ENCODE peak calls at places on chromosomes 12 and 14, in eight cellular contexts. One of them, this sample, is unnamed.

GRCh38 chr12:132955094-132955932 is 793 bp downstream of the ZNF605 start:
- DNase-seq in GM12878: no peak
- DNase-seq in HCT116: no peak
- DNase-seq in endothelial cell of umbilical vein: peak
- DNase-seq in K562: no peak
- DNase-seq in H1: no peak
- DNase-seq in HepG2: peak
- DNase-seq in GM23338: peak
- DNase-seq in this sample: no peak

GRCh38 chr12:131818821-131819585 is 9.2 kb upstream of the MMP17 start:
- DNase-seq in GM12878: no peak
- DNase-seq in HCT116: no peak
- DNase-seq in endothelial cell of umbilical vein: no peak
- DNase-seq in K562: no peak
- DNase-seq in H1: no peak
- DNase-seq in HepG2: peak
- DNase-seq in GM23338: no peak
- DNase-seq in this sample: no peak

GRCh38 chr14:85528080-85528881 is 1.7 kb upstream of the FLRT2 start:
- DNase-seq in GM12878: no peak
- DNase-seq in HCT116: no peak
- DNase-seq in endothelial cell of umbilical vein: peak
- DNase-seq in K562: no peak
- DNase-seq in H1: no peak
- DNase-seq in HepG2: peak
- DNase-seq in GM23338: peak
- DNase-seq in this sample: no peak

GRCh38 chr12:1913377-1914115 is 4.9 kb downstream of the CACNA2D4 start:
- DNase-seq in GM12878: no peak
- DNase-seq in HCT116: no peak
- DNase-seq in endothelial cell of umbilical vein: no peak
- DNase-seq in K562: no peak
- DNase-seq in H1: no peak
- DNase-seq in HepG2: no peak
- DNase-seq in GM23338: no peak
- DNase-seq in this sample: no peak

GRCh38 chr12:120742207-120742536 is 16.5 kb downstream of the ACADS start:
- DNase-seq in GM12878: no peak
- DNase-seq in HCT116: no peak
- DNase-seq in endothelial cell of umbilical vein: no peak
- DNase-seq in K562: no peak
- DNase-seq in H1: no peak
- DNase-seq in HepG2: no peak
- DNase-seq in GM23338: no peak
- DNase-seq in this sample: no peak

GRCh38 chr12:44874981-44875416 is 1.1 kb downstream of the NELL2 start:
- DNase-seq in GM12878: no peak
- DNase-seq in HCT116: no peak
- DNase-seq in endothelial cell of umbilical vein: peak
- DNase-seq in K562: no peak
- DNase-seq in H1: no peak
- DNase-seq in HepG2: no peak
- DNase-seq in GM23338: peak
- DNase-seq in this sample: no peak

GRCh38 chr12:47080725-47081502 is 1.2 kb upstream of the AMIGO2 start:
- DNase-seq in GM12878: no peak
- DNase-seq in HCT116: no peak
- DNase-seq in endothelial cell of umbilical vein: peak
- DNase-seq in K562: peak
- DNase-seq in H1: no peak
- DNase-seq in HepG2: no peak
- DNase-seq in GM23338: peak
- DNase-seq in this sample: no peak

GRCh38 chr14:50233335-50234250 is 2.2 kb upstream of the SOS2 start:
- DNase-seq in GM12878: no peak
- DNase-seq in HCT116: no peak
- DNase-seq in endothelial cell of umbilical vein: no peak
- DNase-seq in K562: no peak
- DNase-seq in H1: no peak
- DNase-seq in HepG2: peak
- DNase-seq in GM23338: no peak
- DNase-seq in this sample: no peak

GRCh38 chr12:45299132-45299692 is 83.3 kb downstream of the ANO6 start:
- DNase-seq in GM12878: no peak
- DNase-seq in HCT116: peak
- DNase-seq in endothelial cell of umbilical vein: peak
- DNase-seq in K562: no peak
- DNase-seq in H1: no peak
- DNase-seq in HepG2: no peak
- DNase-seq in GM23338: no peak
- DNase-seq in this sample: no peak

GRCh38 chr12:106446429-106447092 is 89.0 kb downstream of the POLR3B start:
- DNase-seq in GM12878: no peak
- DNase-seq in HCT116: no peak
- DNase-seq in endothelial cell of umbilical vein: peak
- DNase-seq in K562: no peak
- DNase-seq in H1: no peak
- DNase-seq in HepG2: no peak
- DNase-seq in GM23338: no peak
- DNase-seq in this sample: no peak

GRCh38 chr14:74618078-74618952 is 6.3 kb upstream of the LTBP2 start:
- DNase-seq in GM12878: no peak
- DNase-seq in HCT116: peak
- DNase-seq in endothelial cell of umbilical vein: peak
- DNase-seq in K562: no peak
- DNase-seq in H1: no peak
- DNase-seq in HepG2: peak
- DNase-seq in GM23338: no peak
- DNase-seq in this sample: no peak

GRCh38 chr14:59267046-59267445 is 78.6 kb downstream of the DAAM1 start:
- DNase-seq in GM12878: no peak
- DNase-seq in HCT116: no peak
- DNase-seq in endothelial cell of umbilical vein: no peak
- DNase-seq in K562: no peak
- DNase-seq in H1: no peak
- DNase-seq in HepG2: no peak
- DNase-seq in GM23338: no peak
- DNase-seq in this sample: no peak

GRCh38 chr14:23442721-23443356 is 7.4 kb upstream of the MYH7 start:
- DNase-seq in GM12878: no peak
- DNase-seq in HCT116: no peak
- DNase-seq in endothelial cell of umbilical vein: no peak
- DNase-seq in K562: no peak
- DNase-seq in H1: no peak
- DNase-seq in HepG2: no peak
- DNase-seq in GM23338: peak
- DNase-seq in this sample: no peak

GRCh38 chr12:54988402-54989054 is 4.0 kb upstream of the TESPA1 start:
- DNase-seq in GM12878: no peak
- DNase-seq in HCT116: no peak
- DNase-seq in endothelial cell of umbilical vein: peak
- DNase-seq in K562: peak
- DNase-seq in H1: no peak
- DNase-seq in HepG2: no peak
- DNase-seq in GM23338: no peak
- DNase-seq in this sample: no peak

GRCh38 chr14:28101992-28102391 is 664.6 kb upstream of the FOXG1 start:
- DNase-seq in GM12878: no peak
- DNase-seq in HCT116: no peak
- DNase-seq in endothelial cell of umbilical vein: no peak
- DNase-seq in K562: no peak
- DNase-seq in H1: no peak
- DNase-seq in HepG2: no peak
- DNase-seq in GM23338: no peak
- DNase-seq in this sample: no peak

GRCh38 chr14:75715926-75716780 is 55.1 kb downstream of the TTLL5 start:
- DNase-seq in GM12878: no peak
- DNase-seq in HCT116: no peak
- DNase-seq in endothelial cell of umbilical vein: no peak
- DNase-seq in K562: no peak
- DNase-seq in H1: no peak
- DNase-seq in HepG2: no peak
- DNase-seq in GM23338: peak
- DNase-seq in this sample: no peak

GRCh38 chr12:88247241-88247643 is 105.1 kb downstream of the TMTC3 start:
- DNase-seq in GM12878: no peak
- DNase-seq in HCT116: peak
- DNase-seq in endothelial cell of umbilical vein: peak
- DNase-seq in K562: no peak
- DNase-seq in H1: no peak
- DNase-seq in HepG2: no peak
- DNase-seq in GM23338: no peak
- DNase-seq in this sample: no peak

DNA sequence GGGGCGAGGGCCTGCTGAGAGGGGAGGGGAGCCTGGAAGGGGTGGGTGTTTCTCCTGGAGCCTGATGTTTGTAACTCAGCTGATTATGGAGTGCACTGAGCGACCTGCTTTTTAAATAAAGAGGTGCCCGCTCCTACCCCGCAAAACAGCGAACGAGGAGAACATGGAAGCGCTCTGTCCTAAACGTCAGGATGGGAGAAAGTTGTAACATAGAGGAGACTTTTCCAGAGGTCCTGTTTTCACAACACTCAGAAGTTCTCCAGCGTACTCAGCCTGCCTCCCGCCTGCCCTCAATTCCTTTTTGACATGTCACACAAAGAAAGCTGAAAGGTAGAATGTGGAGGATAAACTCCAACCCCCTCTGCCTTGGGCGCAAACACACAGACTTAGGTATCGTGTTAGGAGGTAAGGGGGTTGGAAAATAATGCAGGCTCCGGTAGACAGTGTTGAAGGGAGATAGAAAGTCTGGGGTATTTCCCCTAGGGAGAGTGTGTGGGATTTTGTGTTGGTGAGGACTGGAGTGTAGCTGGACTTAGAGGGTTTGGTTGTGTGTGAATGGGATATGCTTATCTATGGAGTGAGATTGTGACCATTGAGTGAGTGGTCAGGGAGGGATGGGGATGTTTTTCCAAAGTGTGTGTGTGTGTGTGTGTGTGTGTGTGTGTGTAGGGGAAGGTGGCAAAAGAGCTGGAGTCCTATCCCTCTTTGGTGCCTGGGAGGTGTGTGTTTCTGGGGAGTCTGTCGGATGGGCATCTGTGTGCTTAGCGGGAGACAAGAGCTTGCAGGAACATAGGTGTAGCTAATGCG is 2.1 kb downstream of the NTF3 start:
- DNase-seq in GM12878: no peak
- DNase-seq in HCT116: no peak
- DNase-seq in endothelial cell of umbilical vein: no peak
- DNase-seq in K562: no peak
- DNase-seq in H1: no peak
- DNase-seq in HepG2: no peak
- DNase-seq in GM23338: no peak
- DNase-seq in this sample: no peak
- TF ChIP-seq EZH2 in GM12878: no peak
- TF ChIP-seq EZH2 in HCT116: no peak
- TF ChIP-seq EZH2 in endothelial cell of umbilical vein: no peak
- TF ChIP-seq EZH2 in K562: no peak
- TF ChIP-seq EZH2 in H1: no peak
- TF ChIP-seq EZH2 in HepG2: no peak
- TF ChIP-seq EZH2 in GM23338: peak
- TF ChIP-seq EZH2 in this sample: no peak

DNA sequence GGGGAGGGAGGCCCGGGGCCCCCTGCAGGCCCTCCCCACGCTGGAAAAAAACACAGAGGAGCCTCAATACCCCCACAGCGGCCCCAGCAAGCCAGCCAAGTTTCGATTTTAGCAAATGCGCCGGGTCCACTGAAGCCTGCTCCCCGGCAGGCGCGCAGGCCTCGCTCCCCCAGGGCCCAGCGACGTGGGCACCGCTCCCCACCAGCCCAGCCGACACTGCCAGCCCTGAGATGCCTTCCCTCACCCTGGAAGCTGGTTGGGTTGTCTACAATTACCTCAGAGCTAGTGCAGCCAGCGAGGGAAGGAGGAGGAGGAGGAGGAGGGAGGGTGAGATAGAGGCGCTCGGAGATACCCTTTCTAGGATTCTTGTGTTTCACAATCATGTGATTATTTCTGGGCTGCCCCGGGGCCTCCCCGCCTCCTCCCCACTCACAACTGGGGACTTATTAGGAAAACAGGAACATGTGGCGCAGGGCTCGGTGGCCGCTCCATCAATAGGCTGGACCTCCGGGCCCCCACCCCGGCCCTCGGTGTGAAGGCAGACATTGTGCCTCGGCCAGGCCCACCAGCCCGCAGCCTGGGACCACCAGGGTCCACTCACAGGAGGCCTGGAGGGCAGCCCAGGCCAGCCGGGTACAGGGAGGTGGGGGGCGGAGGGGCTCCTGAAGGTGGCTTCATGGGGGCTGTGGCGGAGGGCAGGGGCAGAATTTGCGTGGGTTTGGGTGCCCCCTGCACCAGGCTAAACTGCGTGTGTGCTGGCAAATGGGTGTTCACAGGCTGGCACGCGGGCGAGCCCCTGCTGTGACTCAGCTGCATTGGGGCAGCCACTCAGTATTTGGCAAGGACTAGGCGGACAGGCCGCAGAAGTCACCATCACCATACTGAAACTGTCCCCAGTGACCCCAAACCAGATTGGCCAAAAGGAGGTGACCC is 109.9 kb downstream of the NCOR2 start:
- DNase-seq in GM12878: no peak
- DNase-seq in HCT116: no peak
- DNase-seq in endothelial cell of umbilical vein: no peak
- DNase-seq in K562: no peak
- DNase-seq in H1: no peak
- DNase-seq in HepG2: no peak
- DNase-seq in GM23338: no peak
- DNase-seq in this sample: peak
- TF ChIP-seq POLR2AphosphoS5 in GM12878: no peak
- TF ChIP-seq POLR2AphosphoS5 in HCT116: no peak
- TF ChIP-seq POLR2AphosphoS5 in endothelial cell of umbilical vein: no peak
- TF ChIP-seq POLR2AphosphoS5 in K562: no peak
- TF ChIP-seq POLR2AphosphoS5 in H1: no peak
- TF ChIP-seq POLR2AphosphoS5 in HepG2: no peak
- TF ChIP-seq POLR2AphosphoS5 in GM23338: no peak
- TF ChIP-seq POLR2AphosphoS5 in this sample: no peak

DNA sequence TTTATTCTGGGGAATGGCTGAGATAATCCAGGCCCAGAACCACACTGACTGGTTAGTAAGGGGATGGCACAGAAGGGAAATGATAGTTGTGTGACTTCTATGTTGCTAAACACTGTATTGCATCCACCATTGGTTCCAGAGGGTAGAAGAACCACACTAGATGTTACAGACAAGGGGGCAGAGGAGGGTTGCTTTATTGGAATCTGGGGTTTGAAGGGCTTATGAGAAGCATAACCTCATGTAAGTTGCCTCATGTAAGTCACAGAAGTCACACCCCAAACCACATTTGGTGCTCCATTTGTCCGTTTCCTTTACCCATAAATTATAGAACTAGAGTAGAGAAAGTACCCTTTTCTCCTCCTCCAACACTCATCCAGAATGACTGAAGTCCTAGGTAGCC is 5.5 kb upstream of the PSMA6 start:
- DNase-seq in GM12878: no peak
- DNase-seq in HCT116: no peak
- DNase-seq in endothelial cell of umbilical vein: no peak
- DNase-seq in K562: no peak
- DNase-seq in H1: no peak
- DNase-seq in HepG2: no peak
- DNase-seq in GM23338: no peak
- DNase-seq in this sample: no peak
- H3K4me3 ChIP-seq in GM12878: peak
- H3K4me3 ChIP-seq in HCT116: no peak
- H3K4me3 ChIP-seq in endothelial cell of umbilical vein: no peak
- H3K4me3 ChIP-seq in K562: no peak
- H3K4me3 ChIP-seq in H1: no peak
- H3K4me3 ChIP-seq in HepG2: no peak
- H3K4me3 ChIP-seq in GM23338: no peak
- H3K4me3 ChIP-seq in this sample: no peak

GRCh38 chr14:35534884-35535793 is 1.2 kb downstream of the INSM2 start:
- DNase-seq in GM12878: no peak
- DNase-seq in HCT116: no peak
- DNase-seq in endothelial cell of umbilical vein: peak
- DNase-seq in K562: peak
- DNase-seq in H1: no peak
- DNase-seq in HepG2: peak
- DNase-seq in GM23338: peak
- DNase-seq in this sample: no peak
- TF ChIP-seq EZH2 in GM12878: no peak
- TF ChIP-seq EZH2 in HCT116: no peak
- TF ChIP-seq EZH2 in endothelial cell of umbilical vein: peak
- TF ChIP-seq EZH2 in K562: no peak
- TF ChIP-seq EZH2 in H1: peak
- TF ChIP-seq EZH2 in HepG2: peak
- TF ChIP-seq EZH2 in GM23338: peak
- TF ChIP-seq EZH2 in this sample: no peak